ENCODE peak calls at places on chromosome 3, in six cellular contexts. H, A, O, C, E and L are unnamed samples.

GRCh38 chr3:45591547-45591912 is 3.0 kb upstream of the LIMD1 start:
- DNase-seq in H (no peak), A (no peak), O (no peak), C (no peak), E (no peak), L (no peak)

GRCh38 chr3:104740874-104741273 is 625.8 kb upstream of the ALCAM start:
- DNase-seq in H (no peak), A (no peak), O (no peak), C (no peak), E (no peak), L (no peak)

GRCh38 chr3:160226026-160226739 is 961 bp downstream of the C3orf80 start:
- DNase-seq in H (no peak), A (no peak), O (no peak), C (no peak), E (peak; percentile 78), L (no peak)

GRCh38 chr3:114290911-114291901 is 2.6 kb upstream of the TIGIT start:
- DNase-seq in H (peak; percentile 37), A (peak; percentile 61), O (peak; percentile 79), C (peak; percentile 65), E (peak; percentile 70), L (peak; percentile 54)

GRCh38 chr3:32447865-32448400 is 54.7 kb downstream of the CMTM6 start:
- DNase-seq in H (no peak), A (no peak), O (no peak), C (no peak), E (no peak), L (no peak)

GRCh38 chr3:24490151-24490550 is 4.5 kb downstream of the THRB start:
- DNase-seq in H (no peak), A (no peak), O (no peak), C (no peak), E (no peak), L (peak; percentile 71)

GRCh38 chr3:127541320-127541719 is 49.2 kb downstream of the TPRA1 start:
- DNase-seq in H (no peak), A (no peak), O (no peak), C (no peak), E (no peak), L (no peak)

GRCh38 chr3:106534206-106534605 is 665.4 kb upstream of the CBLB start:
- DNase-seq in H (peak; percentile 35), A (no peak), O (no peak), C (no peak), E (no peak), L (no peak)

GRCh38 chr3:110969229-110970211 is 102.1 kb upstream of the NECTIN3 start:
- DNase-seq in H (no peak), A (no peak), O (no peak), C (no peak), E (no peak), L (no peak)

GRCh38 chr3:42711491-42712343 is 9.1 kb upstream of the HHATL start:
- DNase-seq in H (no peak), A (peak; percentile 20), O (no peak), C (no peak), E (peak; percentile 23), L (no peak)

GRCh38 chr3:171383206-171384018 is 76.8 kb downstream of the TNIK start:
- DNase-seq in H (peak; percentile 47), A (no peak), O (no peak), C (no peak), E (no peak), L (no peak)

DNA sequence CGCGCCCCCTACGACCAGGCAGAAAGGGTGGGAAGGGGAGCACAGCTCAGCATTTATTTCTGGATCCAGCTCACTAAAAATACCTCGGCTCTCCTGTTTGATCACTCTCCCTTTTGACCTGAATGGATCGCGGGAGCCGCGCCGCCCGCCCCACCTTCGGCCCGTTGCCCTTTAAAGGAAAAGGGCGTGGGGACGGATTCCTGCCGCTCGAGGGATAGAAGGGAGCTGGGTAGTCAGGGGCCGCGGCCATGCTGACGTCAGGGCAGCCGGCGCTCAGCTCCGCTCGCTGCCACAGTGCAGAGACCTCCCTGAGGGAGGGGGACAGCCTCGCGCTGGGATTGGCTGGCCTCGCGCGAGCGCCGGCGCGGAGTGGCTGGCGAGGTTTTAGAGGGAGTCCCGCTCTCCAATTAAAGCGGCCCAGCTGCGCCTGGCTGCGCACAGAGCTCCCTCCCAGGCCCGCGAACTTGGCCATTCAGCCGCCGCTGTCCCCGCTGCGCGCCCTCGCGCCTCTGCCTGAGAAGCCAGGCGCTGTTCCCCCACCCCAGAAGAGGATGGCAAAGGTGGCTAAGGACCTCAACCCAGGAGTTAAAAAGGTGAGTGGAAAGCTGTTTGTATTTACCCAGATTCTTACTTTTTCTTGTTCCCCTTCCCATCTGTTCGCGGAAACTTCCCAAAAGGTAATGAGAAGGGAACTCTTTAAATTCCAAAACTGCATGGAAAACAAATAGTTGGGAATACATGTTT is at the start of gene LMCD1:
- DNase-seq in H (peak; percentile 95), A (peak; percentile 88), O (peak; percentile 64), C (peak; percentile 67), E (peak; percentile 94), L (peak; percentile 93)
- TF ChIP-seq SMC3 in H (no peak), A (no peak), O (no peak), C (no peak), E (no peak), L (no peak)

GRCh38 chr3:14298991-14299555 is 103.3 kb upstream of the SLC6A6 start:
- DNase-seq in H (no peak), A (no peak), O (no peak), C (no peak), E (no peak), L (no peak)

GRCh38 chr3:14298442-14298841 is 104.0 kb upstream of the SLC6A6 start:
- DNase-seq in H (no peak), A (no peak), O (no peak), C (no peak), E (no peak), L (no peak)

GRCh38 chr3:14299767-14300166 is 102.6 kb upstream of the SLC6A6 start:
- DNase-seq in H (no peak), A (no peak), O (no peak), C (no peak), E (no peak), L (no peak)

GRCh38 chr3:14301558-14301957 is 100.8 kb upstream of the SLC6A6 start:
- DNase-seq in H (peak; percentile 18), A (no peak), O (no peak), C (no peak), E (no peak), L (peak; percentile 63)

DNA sequence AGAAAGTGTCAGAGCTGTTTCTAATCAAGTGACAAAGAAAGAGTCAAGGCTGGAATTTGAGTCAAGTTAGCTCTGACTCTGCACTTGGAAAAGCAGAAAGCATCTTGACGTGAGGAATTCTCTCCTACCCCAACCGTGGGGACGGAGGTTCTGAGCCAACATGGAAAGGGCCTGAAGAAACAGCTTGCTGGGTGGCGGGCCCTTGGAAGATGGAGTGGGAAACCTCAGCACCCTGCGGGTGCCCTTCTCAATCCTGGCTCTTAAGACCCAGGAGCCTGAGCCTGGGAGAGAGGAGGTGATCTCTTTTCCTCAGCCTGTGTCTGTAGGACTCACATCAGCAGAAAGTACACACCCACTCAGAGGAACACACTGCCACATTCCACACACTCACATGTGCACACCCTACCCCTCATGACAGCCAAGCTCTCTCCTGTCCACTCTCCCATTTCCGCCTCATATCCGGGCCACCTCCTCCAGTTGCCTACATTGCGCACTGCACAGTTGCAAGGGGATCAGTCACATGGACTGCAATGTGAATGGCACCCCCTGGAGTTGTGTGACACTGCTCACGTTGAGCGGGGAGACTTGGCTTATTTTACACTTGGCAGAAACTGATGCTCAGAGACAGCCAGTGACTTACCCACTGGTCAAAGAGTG is 101.6 kb upstream of the SLC6A6 start:
- DNase-seq in H (no peak), A (no peak), O (no peak), C (peak; percentile 34), E (no peak), L (no peak)
- TF ChIP-seq SMC3 in H (no peak), A (no peak), O (no peak), C (peak; percentile 19), E (no peak), L (no peak)

DNA sequence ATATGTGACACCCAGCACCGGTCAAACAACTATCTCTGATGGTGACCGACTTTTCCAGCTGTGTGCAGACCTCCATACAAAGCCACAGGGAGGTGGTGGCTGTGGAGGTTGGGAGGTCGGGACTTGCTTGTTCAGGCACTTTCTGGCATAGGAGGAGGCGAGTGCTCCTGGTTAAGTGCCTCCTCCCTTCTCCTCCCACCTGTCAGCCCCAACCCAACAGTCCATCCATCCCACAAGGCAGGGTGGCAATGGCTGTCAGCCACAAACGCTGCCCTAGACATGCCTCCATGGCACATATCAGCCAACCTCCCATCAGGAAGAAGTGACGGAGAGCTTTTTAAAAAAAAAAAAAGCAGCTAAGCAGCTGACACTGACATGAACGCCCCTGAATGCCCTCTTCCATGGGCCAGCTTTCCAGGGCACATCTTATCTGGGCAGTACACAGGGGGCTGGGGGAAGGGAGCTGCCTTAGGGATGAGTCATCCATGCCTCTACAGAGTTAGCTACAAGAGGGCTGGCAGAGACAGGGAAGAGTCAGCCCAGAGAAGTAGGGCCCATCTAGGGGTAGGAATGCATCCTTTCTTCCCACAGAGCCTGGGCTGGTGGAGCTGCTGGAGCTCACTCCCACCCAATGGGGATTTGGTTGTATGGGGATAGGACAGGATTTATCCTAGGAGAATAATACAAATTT is 41.2 kb downstream of the CCDC12 start:
- DNase-seq in H (peak; percentile 96), A (peak; percentile 80), O (no peak), C (peak; percentile 86), E (peak; percentile 64), L (peak; percentile 92)
- TF ChIP-seq SMC3 in H (peak; percentile 44), A (peak; percentile 36), O (no peak), C (no peak), E (peak; percentile 10), L (peak; percentile 52)

GRCh38 chr3:46960081-46960701 is 16.4 kb downstream of the CCDC12 start:
- DNase-seq in H (peak; percentile 78), A (no peak), O (no peak), C (no peak), E (peak; percentile 50), L (no peak)
- TF ChIP-seq SMC3 in H (no peak), A (no peak), O (no peak), C (no peak), E (no peak), L (no peak)

GRCh38 chr3:20225769-20226168 is 39.8 kb upstream of the SGO1 start:
- DNase-seq in H (peak; percentile 3), A (peak; percentile 12), O (no peak), C (peak; percentile 70), E (peak; percentile 28), L (peak; percentile 56)
- TF ChIP-seq SMC3 in H (no peak), A (peak; percentile 56), O (peak; percentile 29), C (peak; percentile 70), E (peak; percentile 38), L (peak; percentile 60)

GRCh38 chr3:89212614-89213013 is 105.2 kb downstream of the EPHA3 start:
- DNase-seq in H (peak; percentile 2), A (no peak), O (no peak), C (no peak), E (no peak), L (no peak)

GRCh38 chr3:89221913-89222312 is 114.5 kb downstream of the EPHA3 start:
- DNase-seq in H (no peak), A (no peak), O (no peak), C (no peak), E (no peak), L (no peak)

DNA sequence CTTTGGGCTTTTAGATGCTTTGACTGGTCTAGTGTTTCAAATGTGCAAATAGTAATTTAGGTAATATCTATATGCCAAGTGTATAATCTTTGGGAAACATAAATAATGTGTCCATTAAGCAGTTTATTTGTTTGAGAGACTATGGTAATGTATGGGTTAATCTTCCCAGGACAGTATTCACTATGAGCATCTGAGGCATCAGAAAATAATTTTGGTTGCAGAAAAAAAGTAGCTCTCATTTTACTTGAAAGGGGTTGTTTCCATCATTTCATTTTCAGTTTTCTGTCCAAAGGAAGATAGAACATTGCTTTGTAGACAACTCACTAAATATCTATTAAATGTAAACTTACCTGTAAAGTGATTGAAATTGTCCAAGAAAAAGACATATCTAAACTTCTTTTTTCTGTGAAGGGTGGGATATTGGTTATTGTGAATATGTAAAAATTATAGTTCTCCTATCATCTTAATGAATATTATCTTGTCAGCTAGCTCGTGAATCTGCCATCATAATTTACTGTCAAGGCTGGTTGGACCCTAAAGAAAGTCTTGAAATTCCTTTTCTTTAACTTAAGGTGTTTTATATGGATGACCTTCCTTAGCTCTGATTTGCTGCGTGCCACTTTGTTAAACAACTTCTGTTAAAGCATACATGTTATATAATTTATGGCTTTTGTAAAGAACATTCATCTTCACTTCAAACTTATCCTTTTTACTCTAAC is 108.8 kb downstream of the EPHA3 start:
- DNase-seq in H (peak; percentile 17), A (no peak), O (no peak), C (no peak), E (no peak), L (no peak)
- TF ChIP-seq SMC3 in H (no peak), A (no peak), O (no peak), C (no peak), E (no peak), L (no peak)